ENCODE peak calls at places on chromosome 18, in seven cellular contexts. S, J, I, G, U, M and E are unnamed samples.

GRCh38 chr18:11091746-11092145 is 57.6 kb downstream of the PIEZO2 start:
- DNase-seq in S (no peak), J (no peak), I (no peak), G (no peak), U (no peak), M (no peak), E (no peak)

GRCh38 chr18:22703883-22704626 is 229.1 kb upstream of the RBBP8 start:
- DNase-seq in S (no peak), J (no peak), I (no peak), G (peak; percentile 76), U (no peak), M (no peak), E (peak; percentile 31)

GRCh38 chr18:56851774-56852173 is 200.6 kb downstream of the WDR7 start:
- DNase-seq in S (no peak), J (no peak), I (no peak), G (no peak), U (no peak), M (no peak), E (no peak)

GRCh38 chr18:8701546-8702118 is 3.7 kb upstream of the MTCL1 start:
- DNase-seq in S (no peak), J (peak; percentile 79), I (no peak), G (peak; percentile 90), U (no peak), M (no peak), E (peak; percentile 78)

GRCh38 chr18:13183359-13183758 is 35.2 kb upstream of the LDLRAD4 start:
- DNase-seq in S (no peak), J (no peak), I (no peak), G (peak; percentile 48), U (no peak), M (no peak), E (no peak)

GRCh38 chr18:63016270-63016669 is 300.9 kb downstream of the PHLPP1 start:
- DNase-seq in S (no peak), J (no peak), I (peak; percentile 30), G (peak; percentile 78), U (peak; percentile 33), M (no peak), E (peak; percentile 12)

GRCh38 chr18:34493566-34494358 is 216.3 kb upstream of the DTNA start:
- DNase-seq in S (peak; percentile 31), J (no peak), I (no peak), G (peak; percentile 10), U (peak; percentile 65), M (peak; percentile 49), E (peak; percentile 13)

GRCh38 chr18:59814872-59815271 is 84.9 kb upstream of the PMAIP1 start:
- DNase-seq in S (no peak), J (peak; percentile 67), I (no peak), G (peak; percentile 81), U (no peak), M (no peak), E (peak; percentile 85)

GRCh38 chr18:61216086-61216485 is 117.1 kb upstream of the CDH20 start:
- DNase-seq in S (no peak), J (no peak), I (no peak), G (no peak), U (no peak), M (no peak), E (no peak)

GRCh38 chr18:50898908-50899307 is 20.0 kb downstream of the ME2 start:
- DNase-seq in S (no peak), J (no peak), I (no peak), G (no peak), U (no peak), M (no peak), E (no peak)

GRCh38 chr18:31243740-31244512 is 74.0 kb upstream of the DSG1 start:
- DNase-seq in S (no peak), J (no peak), I (no peak), G (no peak), U (no peak), M (no peak), E (no peak)

GRCh38 chr18:28175930-28176673 is 828 bp downstream of the CDH2 start:
- DNase-seq in S (peak; percentile 21), J (no peak), I (peak; percentile 28), G (peak; percentile 46), U (peak; percentile 43), M (no peak), E (no peak)

GRCh38 chr18:49804096-49804495 is 9.2 kb downstream of the ACAA2 start:
- DNase-seq in S (no peak), J (no peak), I (no peak), G (no peak), U (no peak), M (no peak), E (no peak)

GRCh38 chr18:59238385-59238784 is 18.4 kb downstream of the GRP start:
- DNase-seq in S (no peak), J (no peak), I (no peak), G (no peak), U (no peak), M (no peak), E (no peak)

GRCh38 chr18:3329471-3329870 is 67.5 kb downstream of the MYL12B start:
- DNase-seq in S (no peak), J (no peak), I (peak; percentile 33), G (no peak), U (peak; percentile 47), M (no peak), E (no peak)
- H3K9me3 ChIP-seq in S (no peaks in the 10 kb centered on the region), J (no peaks in the 10 kb centered on the region), I (peaks cover 19% of the 10 kb centered on the region), G (no peaks in the 10 kb centered on the region), U (no peaks in the 10 kb centered on the region), M (no peaks in the 10 kb centered on the region), E (no peaks in the 10 kb centered on the region)

GRCh38 chr18:14942275-14942674 is 194.3 kb downstream of the ANKRD30B start:
- DNase-seq in S (no peak), J (no peak), I (no peak), G (no peak), U (no peak), M (no peak), E (no peak)
- H3K9me3 ChIP-seq in S (no peaks in the 10 kb centered on the region), J (no peaks in the 10 kb centered on the region), I (no peaks in the 10 kb centered on the region), G (no peaks in the 10 kb centered on the region), U (peaks cover 93% of the 10 kb centered on the region), M (no peaks in the 10 kb centered on the region), E (peaks cover 12% of the 10 kb centered on the region)

GRCh38 chr18:72107647-72108046 is 436.5 kb downstream of the CBLN2 start:
- DNase-seq in S (no peak), J (no peak), I (no peak), G (peak; percentile 1), U (peak; percentile 58), M (no peak), E (peak; percentile 21)

GRCh38 chr18:72100465-72100864 is 443.7 kb downstream of the CBLN2 start:
- DNase-seq in S (no peak), J (no peak), I (no peak), G (no peak), U (no peak), M (no peak), E (no peak)

GRCh38 chr18:72104851-72105250 is 439.3 kb downstream of the CBLN2 start:
- DNase-seq in S (no peak), J (no peak), I (no peak), G (no peak), U (no peak), M (no peak), E (no peak)
- H3K9me3 ChIP-seq in S (no peaks in the 10 kb centered on the region), J (no peaks in the 10 kb centered on the region), I (no peaks in the 10 kb centered on the region), G (no peaks in the 10 kb centered on the region), U (no peaks in the 10 kb centered on the region), M (no peaks in the 10 kb centered on the region), E (no peaks in the 10 kb centered on the region)

GRCh38 chr18:71405142-71405806 is 1116.4 kb downstream of the SOCS6 start:
- DNase-seq in S (no peak), J (no peak), I (no peak), G (no peak), U (no peak), M (no peak), E (no peak)
- H3K9me3 ChIP-seq in S (no peaks in the 10 kb centered on the region), J (no peaks in the 10 kb centered on the region), I (no peaks in the 10 kb centered on the region), G (no peaks in the 10 kb centered on the region), U (no peaks in the 10 kb centered on the region), M (no peaks in the 10 kb centered on the region), E (no peaks in the 10 kb centered on the region)

GRCh38 chr18:2444201-2444875 is 127.0 kb downstream of the METTL4 start:
- DNase-seq in S (no peak), J (no peak), I (no peak), G (peak; percentile 9), U (no peak), M (no peak), E (no peak)
- H3K9me3 ChIP-seq in S (no peaks in the 10 kb centered on the region), J (peaks cover 4% of the 10 kb centered on the region), I (peaks cover 30% of the 10 kb centered on the region), G (no peaks in the 10 kb centered on the region), U (no peaks in the 10 kb centered on the region), M (no peaks in the 10 kb centered on the region), E (no peaks in the 10 kb centered on the region)

GRCh38 chr18:14963246-14963645 is 215.3 kb downstream of the ANKRD30B start:
- DNase-seq in S (no peak), J (no peak), I (no peak), G (no peak), U (no peak), M (no peak), E (no peak)

GRCh38 chr18:14962626-14963025 is 214.7 kb downstream of the ANKRD30B start:
- DNase-seq in S (no peak), J (no peak), I (no peak), G (no peak), U (no peak), M (no peak), E (no peak)

GRCh38 chr18:14958701-14959100 is 210.7 kb downstream of the ANKRD30B start:
- DNase-seq in S (no peak), J (no peak), I (no peak), G (no peak), U (no peak), M (no peak), E (no peak)

GRCh38 chr18:14961991-14962390 is 214.0 kb downstream of the ANKRD30B start:
- DNase-seq in S (no peak), J (no peak), I (no peak), G (no peak), U (no peak), M (no peak), E (no peak)

DNA sequence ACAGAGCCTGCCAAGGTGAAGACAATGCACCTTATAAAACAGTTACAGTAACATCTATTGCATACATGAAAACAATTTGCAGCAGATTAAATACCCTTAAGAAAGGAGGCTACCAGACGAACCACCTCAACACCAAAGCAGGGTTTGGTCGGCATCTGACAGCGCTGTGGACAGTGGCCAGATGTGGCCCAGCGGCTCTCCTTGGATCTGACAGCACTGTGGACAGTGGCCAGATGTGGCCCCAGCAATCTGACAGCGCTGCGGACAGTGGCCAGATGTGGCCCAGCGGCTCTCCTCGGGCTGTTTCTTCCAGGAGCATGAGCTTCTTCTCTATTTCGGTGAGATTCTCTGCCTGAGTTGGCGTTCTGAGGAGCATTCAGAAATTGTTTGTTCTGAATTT is 211.6 kb downstream of the ANKRD30B start:
- DNase-seq in S (no peak), J (no peak), I (no peak), G (no peak), U (no peak), M (no peak), E (no peak)
- H3K9me3 ChIP-seq in S (peaks cover 18% of the 10 kb centered on the region), J (no peaks in the 10 kb centered on the region), I (no peaks in the 10 kb centered on the region), G (no peaks in the 10 kb centered on the region), U (peaks cover 57% of the 10 kb centered on the region), M (no peaks in the 10 kb centered on the region), E (peaks cover 4% of the 10 kb centered on the region)

GRCh38 chr18:78688916-78689315 is 290.7 kb upstream of the SALL3 start:
- DNase-seq in S (no peak), J (no peak), I (no peak), G (no peak), U (no peak), M (no peak), E (no peak)
- H3K9me3 ChIP-seq in S (no peaks in the 10 kb centered on the region), J (peaks cover 9% of the 10 kb centered on the region), I (no peaks in the 10 kb centered on the region), G (no peaks in the 10 kb centered on the region), U (no peaks in the 10 kb centered on the region), M (no peaks in the 10 kb centered on the region), E (peaks cover 2% of the 10 kb centered on the region)